ENCODE peak calls at places on chromosomes 4 and X, in ten cellular contexts. L, M, S, N, G, Q, A, Z, O and H are unnamed samples.
A peak's percentile ranks its signal among the peaks of the same experiment; 100 is the strongest.

GRCh38 chr4:158667651-158668198 is 4.0 kb downstream of the C4orf46 start:
- DNase-seq in O (no peak), Z (peak; percentile 29), Q (peak; percentile 53), M (peak; percentile 27), A (peak; percentile 60), G (no peak), S (no peak), L (no peak), N (no peak), H (no peak)

GRCh38 chr4:78767350-78767749 is 8.8 kb upstream of the BMP2K start:
- DNase-seq in G (no peak), S (no peak), Z (no peak), N (no peak), M (no peak), A (no peak), L (no peak), O (no peak), Q (no peak), H (no peak)

GRCh38 chrX:130110379-130111219 is at the start of gene ELF4:
- DNase-seq in L (peak; percentile 66), N (no peak), O (peak; percentile 73), G (no peak), Z (peak; percentile 65), Q (peak; percentile 68), S (no peak), M (peak; percentile 55), A (peak; percentile 43), H (no peak)

GRCh38 chrX:150155396-150156048 is 207.6 kb upstream of the MAMLD1 start:
- DNase-seq in N (no peak), Q (peak; percentile 63), A (no peak), M (peak; percentile 71), L (no peak), G (peak; percentile 14), Z (peak; percentile 40), S (no peak), O (no peak), H (no peak)

GRCh38 chrX:4825550-4825949 is 1112.1 kb upstream of the PRKX start:
- DNase-seq in S (no peak), A (no peak), N (no peak), O (no peak), Z (no peak), L (no peak), M (no peak), Q (no peak), G (no peak), H (no peak)

GRCh38 chr4:154049457-154050181 is 260.7 kb upstream of the SFRP2 start:
- DNase-seq in Z (peak; percentile 10), M (peak; percentile 69), G (no peak), O (no peak), S (no peak), A (peak; percentile 78), L (no peak), N (no peak), Q (peak; percentile 5), H (no peak)

GRCh38 chr4:156685308-156685707 is 286.3 kb downstream of the PDGFC start:
- DNase-seq in O (no peak), S (no peak), N (no peak), Z (no peak), M (no peak), G (no peak), L (no peak), Q (peak; percentile 58), A (peak; percentile 30), H (no peak)

GRCh38 chr4:188254211-188254610 is 115.0 kb downstream of the TRIML1 start:
- DNase-seq in O (no peak), N (no peak), M (no peak), S (no peak), A (no peak), Z (no peak), Q (no peak), L (no peak), G (no peak), H (no peak)

GRCh38 chr4:22029803-22030202 is 81.2 kb upstream of the KCNIP4 start:
- DNase-seq in M (no peak), S (no peak), Z (no peak), O (no peak), A (no peak), G (no peak), Q (peak; percentile 69), N (no peak), L (no peak), H (no peak)
- TF ChIP-seq CTCF in M (no peak), S (no peak), Z (no peak), O (no peak), A (no peak), G (no peak), Q (no peak), N (no peak), L (no peak), H (no peak)

GRCh38 chr4:8664031-8664805 is 71.7 kb downstream of the CPZ start:
- DNase-seq in N (peak; percentile 16), Z (no peak), M (no peak), Q (no peak), O (no peak), G (no peak), L (no peak), A (no peak), S (no peak), H (no peak)
- H3K4me3 ChIP-seq in N (no peak overlapping the region), Z (no peak overlapping the region), M (no peak overlapping the region), Q (no peak overlapping the region), O (no peak overlapping the region), G (no peak overlapping the region), L (no peak overlapping the region), A (no peak overlapping the region), S (no peak overlapping the region), H (no peak overlapping the region)

DNA sequence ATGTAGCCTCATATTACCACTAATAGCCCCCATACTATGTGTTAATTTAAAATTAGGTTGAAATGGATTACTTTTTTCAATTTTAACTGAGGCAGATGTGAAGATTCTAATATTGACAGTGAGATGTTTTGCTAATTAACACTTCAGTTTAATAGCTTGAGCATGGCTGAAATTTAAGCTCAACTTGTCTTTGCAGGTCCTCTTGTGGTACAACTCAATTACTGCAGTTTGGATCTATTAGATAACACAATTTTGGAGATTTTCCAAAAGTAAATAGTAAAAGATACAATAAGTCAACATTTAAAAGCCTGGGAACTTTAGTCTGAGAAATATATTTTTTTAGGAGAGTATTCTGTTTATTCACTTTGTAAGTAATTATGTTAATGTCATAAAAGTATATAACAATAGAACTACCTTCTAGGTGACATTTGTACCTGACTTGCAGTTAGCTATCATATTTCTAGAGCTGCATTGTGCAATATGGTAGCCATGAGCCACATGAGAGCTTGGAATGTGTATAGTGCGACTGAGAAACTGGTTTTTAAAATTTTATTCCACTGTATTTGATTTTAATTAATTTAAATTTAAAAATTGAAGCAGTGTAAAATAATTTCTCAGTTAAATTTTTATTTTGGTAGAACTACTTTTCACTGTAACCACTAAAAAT is 73.1 kb upstream of the FMR1 start:
- DNase-seq in S (no peak), M (peak; percentile 0), Z (no peak), A (no peak), N (no peak), Q (no peak), L (no peak), O (no peak), G (no peak), H (no peak)
- TF ChIP-seq CTCF in S (no peak), M (no peak), Z (no peak), A (peak; percentile 22), N (peak; percentile 54), Q (peak; percentile 46), L (no peak), O (no peak), G (peak; percentile 9), H (no peak)

GRCh38 chr4:1398686-1399507 is 7.3 kb downstream of the NKX1-1 start:
- DNase-seq in L (no peak), O (no peak), A (peak; percentile 3), Q (no peak), M (no peak), Z (no peak), S (no peak), G (no peak), N (peak; percentile 34), H (no peak)

GRCh38 chr4:1396806-1397455 is 9.3 kb downstream of the NKX1-1 start:
- DNase-seq in Z (no peak), Q (no peak), N (peak; percentile 30), G (no peak), M (no peak), O (peak; percentile 20), A (peak; percentile 5), S (no peak), L (no peak), H (no peak)

GRCh38 chr4:1393866-1394265 is 12.4 kb downstream of the NKX1-1 start:
- DNase-seq in Z (no peak), G (no peak), N (peak; percentile 31), L (no peak), S (no peak), Q (no peak), M (no peak), O (peak; percentile 37), A (no peak), H (no peak)

GRCh38 chr4:1399508-1400190 is 6.6 kb downstream of the NKX1-1 start:
- DNase-seq in Z (no peak), Q (no peak), A (peak; percentile 7), M (no peak), N (peak; percentile 28), G (no peak), O (no peak), S (no peak), L (no peak), H (no peak)

DNA sequence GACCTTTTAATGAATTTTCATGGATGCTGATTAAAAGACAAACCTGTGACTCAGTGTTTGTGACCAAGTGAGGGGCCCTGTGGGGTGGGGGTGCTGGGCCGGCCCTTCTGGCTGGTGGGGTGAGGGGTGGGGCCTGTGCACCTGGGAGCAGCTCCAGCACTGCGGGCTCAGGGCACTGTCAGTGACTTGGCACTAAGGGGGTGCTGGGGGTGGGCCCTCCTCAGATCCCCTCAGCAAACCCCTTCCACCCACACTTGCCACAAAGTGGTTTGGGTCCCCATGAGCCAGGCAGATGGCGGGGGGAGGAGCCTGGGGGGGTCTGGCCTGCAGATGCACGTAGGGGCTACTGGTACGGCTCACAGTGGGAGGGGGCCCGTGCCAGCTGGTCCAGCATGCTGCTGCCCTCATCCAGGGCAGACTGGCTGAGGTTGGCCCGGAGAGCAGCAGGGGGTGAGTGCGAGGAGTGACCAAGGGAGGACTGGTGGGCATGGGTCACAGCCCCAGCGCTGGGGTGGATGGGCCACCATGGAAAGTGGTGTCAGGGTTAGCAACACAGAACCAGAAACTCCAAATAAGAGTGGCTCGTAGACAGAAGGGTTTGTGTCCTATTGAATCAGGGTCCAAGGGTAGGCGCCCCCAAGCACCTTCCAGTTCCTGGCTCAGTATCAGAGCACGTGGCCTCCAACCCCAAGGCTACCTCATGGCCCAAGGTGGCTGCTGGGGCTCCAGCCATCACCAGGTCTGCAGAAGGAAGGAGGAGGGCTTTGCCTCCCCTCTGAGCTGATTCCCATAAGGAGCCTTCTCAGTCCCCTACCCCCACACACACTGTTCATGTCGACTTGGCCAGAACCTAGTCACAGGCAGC is 10.1 kb downstream of the NKX1-1 start:
- DNase-seq in O (peak; percentile 30), A (peak; percentile 4), M (no peak), Z (no peak), N (peak; percentile 26), G (no peak), L (no peak), Q (no peak), S (no peak), H (no peak)
- H3K4me3 ChIP-seq in O (no peak overlapping the region), A (no peak overlapping the region), M (no peak overlapping the region), Z (no peak overlapping the region), N (no peak overlapping the region), G (no peak overlapping the region), L (no peak overlapping the region), Q (no peak overlapping the region), S (no peak overlapping the region), H (no peak overlapping the region)